ENCODE peak calls at places on chromosomes 7 and 10, in seven cellular contexts. W is hippocampal formation; T is Calu3; V is activated naive CD8-positive, alpha-beta T cell treated with anti-CD3 and anti-CD28 coated beads, Interleukin-2, amount 50 U/mL, for 24 hours; B is body of pancreas; R is LHCN-M2; L is GM12864. Q is an unnamed sample.
A peak's percentile ranks its signal among the peaks of the same experiment; 100 is the strongest.

GRCh38 chr7:28954936-28955335 is 3.2 kb downstream of the TRIL start:
- DNase-seq in W (no peak), T (no peak), V (no peak), B (no peak), R (no peak), L (no peak), Q (no peak)

GRCh38 chr7:106346678-106347217 is 62.0 kb upstream of the NAMPT start:
- DNase-seq in W (no peak), T (peak; percentile 34), V (no peak), B (no peak), R (peak; percentile 95), L (peak; percentile 91), Q (no peak)

GRCh38 chr7:38858281-38858884 is 50.6 kb downstream of the VPS41 start:
- DNase-seq in W (no peak), T (peak; percentile 34), V (no peak), B (no peak), R (peak; percentile 80), L (no peak), Q (no peak)

GRCh38 chr7:134514663-134515062 is 12.7 kb upstream of the AKR1B10 start:
- DNase-seq in W (no peak), T (peak; percentile 66), V (peak; percentile 7), B (no peak), R (peak; percentile 87), L (peak; percentile 31), Q (no peak)

GRCh38 chr10:49803988-49804387 is 41.9 kb upstream of the OGDHL start:
- DNase-seq in W (no peak), T (no peak), V (no peak), B (no peak), R (no peak), L (no peak), Q (no peak)

GRCh38 chr7:91683823-91684222 is 196.7 kb downstream of the MTERF1 start:
- DNase-seq in W (no peak), T (no peak), V (no peak), B (no peak), R (peak; percentile 52), L (no peak), Q (no peak)

GRCh38 chr10:118027397-118027796 is 19.3 kb downstream of the RAB11FIP2 start:
- DNase-seq in W (peak; percentile 9), T (no peak), V (no peak), B (no peak), R (no peak), L (no peak), Q (no peak)

GRCh38 chr10:126598009-126598408 is 72.5 kb downstream of the C10orf90 start:
- DNase-seq in W (no peak), T (peak; percentile 35), V (peak; percentile 11), B (peak; percentile 91), R (peak; percentile 52), L (no peak), Q (peak; percentile 12)

GRCh38 chr10:122544493-122544892 is 16.1 kb upstream of the DMBT1 start:
- DNase-seq in W (no peak), T (no peak), V (no peak), B (no peak), R (no peak), L (no peak), Q (no peak)

GRCh38 chr10:76119515-76119914 is 688.1 kb downstream of the LRMDA start:
- DNase-seq in W (no peak), T (no peak), V (no peak), B (no peak), R (peak; percentile 93), L (no peak), Q (no peak)